ENCODE peak calls at places on chromosome 6, in seven cellular contexts. F is CD4-positive, CD25-positive, alpha-beta regulatory T cell; K is iPS DF 6.9; U is skeletal muscle cell; Y is GM23338; Q is PC-9; L is breast epithelium. D is an unnamed sample.

GRCh38 chr6:108720798-108721197 is 127.4 kb upstream of the ARMC2 start:
- DNase-seq in Q (no peak), F (no peak), U (no peak), K (no peak), Y (no peak), L (no peak), D (no peak)

GRCh38 chr6:170211404-170212025 is 79.4 kb downstream of the DLL1 start:
- DNase-seq in Q (no peak), L (no peak), F (no peak), K (no peak), Y (no peak), U (no peak), D (peak; percentile 79)

GRCh38 chr6:47700051-47700450 is 1.7 kb downstream of the ADGRF4 start:
- DNase-seq in U (no peak), F (no peak), Y (no peak), L (no peak), K (no peak), Q (peak; percentile 72), D (peak; percentile 82)

GRCh38 chr6:102907181-102907580 is 1513.7 kb downstream of the GRIK2 start:
- DNase-seq in K (peak; percentile 7), L (no peak), U (no peak), Y (peak; percentile 65), Q (no peak), F (no peak), D (no peak)

GRCh38 chr6:134457941-134458340 is 140.0 kb upstream of the SGK1 start:
- DNase-seq in Q (no peak), K (no peak), Y (peak; percentile 36), L (no peak), F (no peak), U (no peak), D (no peak)

GRCh38 chr6:15560713-15561112 is 102.1 kb downstream of the DTNBP1 start:
- DNase-seq in Y (no peak), U (no peak), K (no peak), L (no peak), F (no peak), Q (no peak), D (no peak)

GRCh38 chr6:47633141-47633540 is 65.2 kb upstream of the ADGRF4 start:
- DNase-seq in Q (no peak), L (no peak), K (no peak), Y (peak; percentile 19), U (no peak), F (no peak), D (no peak)

GRCh38 chr6:89433637-89434499 is 916 bp downstream of the ANKRD6 start:
- DNase-seq in F (peak; percentile 2), K (no peak), L (no peak), Q (no peak), Y (peak; percentile 66), U (no peak), D (no peak)

GRCh38 chr6:43913388-43914271 is 143.6 kb downstream of the VEGFA start:
- DNase-seq in F (no peak), Y (no peak), Q (no peak), U (no peak), K (no peak), L (no peak), D (no peak)

GRCh38 chr6:11854418-11855165 is 76.0 kb upstream of the ADTRP start:
- DNase-seq in U (no peak), L (no peak), Y (no peak), F (no peak), K (no peak), Q (no peak), D (no peak)

GRCh38 chr6:123945386-123945785 is 141.7 kb downstream of the NKAIN2 start:
- DNase-seq in F (no peak), Q (no peak), U (no peak), Y (no peak), L (no peak), K (no peak), D (no peak)

GRCh38 chr6:30130887-30131862 is 4.8 kb upstream of the TRIM40 start:
- DNase-seq in F (peak; percentile 58), L (peak; percentile 61), K (peak; percentile 73), Q (peak; percentile 59), U (peak; percentile 55), Y (peak; percentile 92), D (peak; percentile 90)

GRCh38 chr6:38593419-38593818 is 46.3 kb downstream of the BTBD9 start:
- DNase-seq in U (peak; percentile 20), F (no peak), L (no peak), K (no peak), Y (no peak), Q (no peak), D (no peak)

GRCh38 chr6:52141596-52141995 is 44.6 kb upstream of the IL17A start:
- DNase-seq in U (no peak), F (no peak), K (no peak), L (no peak), Q (no peak), Y (no peak), D (peak; percentile 24)
- H3K4me3 ChIP-seq in U (peak overlapping the region; percentile 24), F (no peak overlapping the region), K (no peak overlapping the region), L (no peak overlapping the region), Q (no peak overlapping the region), Y (no peak overlapping the region), D (no peak overlapping the region)

DNA sequence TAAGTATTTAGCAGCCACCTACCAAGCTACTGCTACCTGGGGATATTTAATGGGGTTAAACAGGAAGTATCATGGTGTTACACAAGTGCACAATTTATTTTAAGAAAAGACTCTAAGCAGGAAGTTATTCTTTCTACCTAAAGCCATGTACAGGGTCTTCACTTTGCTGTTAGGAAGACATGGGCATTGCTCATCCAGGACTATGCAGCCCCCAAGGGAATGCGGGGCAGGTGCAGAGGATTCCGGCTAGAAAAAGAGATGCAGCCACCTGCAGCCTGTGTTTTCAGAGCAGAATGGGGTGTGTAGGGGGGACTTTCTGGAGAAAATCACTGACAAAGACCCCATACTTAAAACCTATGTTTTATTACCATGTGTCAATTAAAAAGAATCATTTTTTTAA is 399.1 kb upstream of the NOX3 start:
- DNase-seq in F (no peak), Q (no peak), Y (no peak), U (no peak), K (no peak), L (no peak), D (no peak)
- H3K4me3 ChIP-seq in F (no peak overlapping the region), Q (no peak overlapping the region), Y (no peak overlapping the region), U (no peak overlapping the region), K (no peak overlapping the region), L (no peak overlapping the region), D (no peak overlapping the region)

GRCh38 chr6:107496041-107496440 is 6.1 kb downstream of the SOBP start:
- DNase-seq in K (no peak), L (no peak), U (no peak), Y (no peak), Q (no peak), F (no peak), D (no peak)

GRCh38 chr6:107491791-107492674 is 2.1 kb downstream of the SOBP start:
- DNase-seq in U (peak; percentile 63), Y (no peak), Q (no peak), L (no peak), K (no peak), F (no peak), D (no peak)

GRCh38 chr6:107495196-107495643 is 5.3 kb downstream of the SOBP start:
- DNase-seq in U (no peak), Q (no peak), F (no peak), L (no peak), K (no peak), Y (no peak), D (no peak)

GRCh38 chr6:107491059-107491609 is 1.2 kb downstream of the SOBP start:
- DNase-seq in Y (peak; percentile 80), L (no peak), Q (peak; percentile 8), U (no peak), F (no peak), K (no peak), D (no peak)

GRCh38 chr6:107493158-107494057 is 3.5 kb downstream of the SOBP start:
- DNase-seq in K (no peak), U (no peak), Y (peak; percentile 59), F (no peak), L (no peak), Q (no peak), D (no peak)
- H3K4me3 ChIP-seq in K (no peak overlapping the region), U (peak overlapping the region; percentile 70), Y (peak overlapping the region; percentile 94), F (no peak overlapping the region), L (peak overlapping the region; percentile 75), Q (no peak overlapping the region), D (peak overlapping the region; percentile 81)

DNA sequence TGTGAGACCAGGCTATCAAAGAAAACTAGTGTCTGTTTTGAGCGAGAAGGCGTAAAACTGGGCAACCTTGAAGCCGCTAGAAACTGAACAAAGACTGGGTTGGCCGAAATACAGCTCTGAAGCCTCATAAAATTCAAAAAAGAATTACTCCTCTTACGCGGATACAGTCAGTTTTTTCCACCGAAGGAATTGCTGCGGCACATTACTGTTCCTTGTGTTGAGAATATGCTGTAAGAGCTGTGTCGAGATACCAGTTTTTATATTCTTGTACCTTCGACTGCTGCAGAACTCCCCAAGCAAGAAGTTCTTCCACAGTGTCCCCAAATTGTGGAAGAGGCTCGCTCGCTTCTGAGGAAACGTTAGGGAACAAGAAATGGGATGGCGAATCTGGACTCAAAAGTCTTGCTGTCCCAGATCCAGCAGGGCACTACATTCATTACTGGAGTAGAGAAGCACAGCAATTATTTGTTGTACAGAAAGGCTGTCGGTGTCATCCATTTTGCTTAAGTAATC is 518 bp upstream of the COX7A2 start:
- DNase-seq in L (no peak), U (no peak), Y (no peak), Q (no peak), K (no peak), F (no peak), D (no peak)
- H3K4me3 ChIP-seq in L (peak overlapping the region; percentile 89), U (peak overlapping the region; percentile 83), Y (peak overlapping the region; percentile 70), Q (peak overlapping the region; percentile 84), K (peak overlapping the region; percentile 54), F (peak overlapping the region; percentile 98), D (peak overlapping the region; percentile 71)

D was measured in esophagus muscularis mucosa.